ENCODE peak calls at places on chromosome 7, in ten cellular contexts. One of them, this sample, is unnamed. For H3K4me1, the result is how much of the 10 kb centered on the place peaks cover.

GRCh38 chr7:112997831-112998230 is 88.8 kb downstream of the GPR85 start:
- DNase-seq in mammary epithelial cell: peak
- DNase-seq in heart left ventricle: no peak
- DNase-seq in right atrium auricular region: no peak
- DNase-seq in GM23338: no peak
- DNase-seq in PC-3: no peak
- DNase-seq in IMR-90: no peak
- DNase-seq in foreskin keratinocyte: no peak
- DNase-seq in pancreas: no peak
- DNase-seq in Peyer's patch: no peak
- DNase-seq in this sample: no peak

GRCh38 chr7:47757946-47758371 is 176.0 kb upstream of the TNS3 start:
- DNase-seq in mammary epithelial cell: peak
- DNase-seq in pancreas: no peak
- DNase-seq in foreskin keratinocyte: no peak
- DNase-seq in PC-3: no peak
- DNase-seq in GM23338: no peak
- DNase-seq in IMR-90: peak
- DNase-seq in Peyer's patch: no peak
- DNase-seq in right atrium auricular region: peak
- DNase-seq in heart left ventricle: peak
- DNase-seq in this sample: no peak

GRCh38 chr7:150322114-150322832 is 882 bp upstream of the LRRC61 start:
- DNase-seq in Peyer's patch: no peak
- DNase-seq in foreskin keratinocyte: no peak
- DNase-seq in PC-3: no peak
- DNase-seq in GM23338: no peak
- DNase-seq in IMR-90: no peak
- DNase-seq in heart left ventricle: no peak
- DNase-seq in right atrium auricular region: no peak
- DNase-seq in pancreas: no peak
- DNase-seq in mammary epithelial cell: no peak
- DNase-seq in this sample: no peak

GRCh38 chr7:5649658-5650057 is 131.8 kb downstream of the RNF216 start:
- DNase-seq in pancreas: no peak
- DNase-seq in GM23338: no peak
- DNase-seq in PC-3: no peak
- DNase-seq in mammary epithelial cell: no peak
- DNase-seq in Peyer's patch: no peak
- DNase-seq in right atrium auricular region: no peak
- DNase-seq in foreskin keratinocyte: no peak
- DNase-seq in IMR-90: no peak
- DNase-seq in heart left ventricle: no peak
- DNase-seq in this sample: no peak

GRCh38 chr7:23895666-23896096 is 185.7 kb downstream of the STK31 start:
- DNase-seq in PC-3: peak
- DNase-seq in heart left ventricle: no peak
- DNase-seq in foreskin keratinocyte: no peak
- DNase-seq in IMR-90: no peak
- DNase-seq in Peyer's patch: no peak
- DNase-seq in right atrium auricular region: no peak
- DNase-seq in pancreas: no peak
- DNase-seq in mammary epithelial cell: no peak
- DNase-seq in GM23338: no peak
- DNase-seq in this sample: no peak

GRCh38 chr7:42237162-42237821 is at the start of gene GLI3:
- DNase-seq in right atrium auricular region: peak
- DNase-seq in GM23338: peak
- DNase-seq in heart left ventricle: peak
- DNase-seq in PC-3: peak
- DNase-seq in Peyer's patch: peak
- DNase-seq in mammary epithelial cell: peak
- DNase-seq in pancreas: peak
- DNase-seq in IMR-90: peak
- DNase-seq in foreskin keratinocyte: peak
- DNase-seq in this sample: peak

GRCh38 chr7:28407643-28408042 is 4.7 kb upstream of the CREB5 start:
- DNase-seq in heart left ventricle: no peak
- DNase-seq in Peyer's patch: no peak
- DNase-seq in foreskin keratinocyte: peak
- DNase-seq in IMR-90: peak
- DNase-seq in GM23338: no peak
- DNase-seq in PC-3: peak
- DNase-seq in mammary epithelial cell: peak
- DNase-seq in pancreas: no peak
- DNase-seq in right atrium auricular region: no peak
- DNase-seq in this sample: no peak

GRCh38 chr7:29871787-29872398 is 65.6 kb downstream of the WIPF3 start:
- DNase-seq in heart left ventricle: no peak
- DNase-seq in PC-3: no peak
- DNase-seq in right atrium auricular region: no peak
- DNase-seq in pancreas: no peak
- DNase-seq in foreskin keratinocyte: no peak
- DNase-seq in IMR-90: peak
- DNase-seq in mammary epithelial cell: no peak
- DNase-seq in Peyer's patch: no peak
- DNase-seq in GM23338: no peak
- DNase-seq in this sample: no peak

GRCh38 chr7:106623315-106623660 is 37.7 kb downstream of the CCDC71L start:
- DNase-seq in foreskin keratinocyte: no peak
- DNase-seq in mammary epithelial cell: no peak
- DNase-seq in GM23338: no peak
- DNase-seq in pancreas: no peak
- DNase-seq in PC-3: no peak
- DNase-seq in heart left ventricle: no peak
- DNase-seq in IMR-90: no peak
- DNase-seq in Peyer's patch: no peak
- DNase-seq in right atrium auricular region: no peak
- DNase-seq in this sample: no peak

GRCh38 chr7:106625678-106626301 is 35.2 kb downstream of the CCDC71L start:
- DNase-seq in foreskin keratinocyte: no peak
- DNase-seq in PC-3: no peak
- DNase-seq in heart left ventricle: peak
- DNase-seq in right atrium auricular region: no peak
- DNase-seq in Peyer's patch: no peak
- DNase-seq in GM23338: no peak
- DNase-seq in IMR-90: no peak
- DNase-seq in mammary epithelial cell: no peak
- DNase-seq in pancreas: no peak
- DNase-seq in this sample: no peak

GRCh38 chr7:106623846-106624245 is 37.1 kb downstream of the CCDC71L start:
- DNase-seq in right atrium auricular region: no peak
- DNase-seq in foreskin keratinocyte: peak
- DNase-seq in pancreas: no peak
- DNase-seq in Peyer's patch: no peak
- DNase-seq in PC-3: peak
- DNase-seq in mammary epithelial cell: peak
- DNase-seq in GM23338: no peak
- DNase-seq in IMR-90: peak
- DNase-seq in heart left ventricle: no peak
- DNase-seq in this sample: peak

GRCh38 chr7:106629521-106629920 is 31.4 kb downstream of the CCDC71L start:
- DNase-seq in heart left ventricle: no peak
- DNase-seq in Peyer's patch: no peak
- DNase-seq in mammary epithelial cell: no peak
- DNase-seq in IMR-90: peak
- DNase-seq in pancreas: no peak
- DNase-seq in GM23338: no peak
- DNase-seq in foreskin keratinocyte: no peak
- DNase-seq in right atrium auricular region: no peak
- DNase-seq in PC-3: no peak
- DNase-seq in this sample: no peak

DNA sequence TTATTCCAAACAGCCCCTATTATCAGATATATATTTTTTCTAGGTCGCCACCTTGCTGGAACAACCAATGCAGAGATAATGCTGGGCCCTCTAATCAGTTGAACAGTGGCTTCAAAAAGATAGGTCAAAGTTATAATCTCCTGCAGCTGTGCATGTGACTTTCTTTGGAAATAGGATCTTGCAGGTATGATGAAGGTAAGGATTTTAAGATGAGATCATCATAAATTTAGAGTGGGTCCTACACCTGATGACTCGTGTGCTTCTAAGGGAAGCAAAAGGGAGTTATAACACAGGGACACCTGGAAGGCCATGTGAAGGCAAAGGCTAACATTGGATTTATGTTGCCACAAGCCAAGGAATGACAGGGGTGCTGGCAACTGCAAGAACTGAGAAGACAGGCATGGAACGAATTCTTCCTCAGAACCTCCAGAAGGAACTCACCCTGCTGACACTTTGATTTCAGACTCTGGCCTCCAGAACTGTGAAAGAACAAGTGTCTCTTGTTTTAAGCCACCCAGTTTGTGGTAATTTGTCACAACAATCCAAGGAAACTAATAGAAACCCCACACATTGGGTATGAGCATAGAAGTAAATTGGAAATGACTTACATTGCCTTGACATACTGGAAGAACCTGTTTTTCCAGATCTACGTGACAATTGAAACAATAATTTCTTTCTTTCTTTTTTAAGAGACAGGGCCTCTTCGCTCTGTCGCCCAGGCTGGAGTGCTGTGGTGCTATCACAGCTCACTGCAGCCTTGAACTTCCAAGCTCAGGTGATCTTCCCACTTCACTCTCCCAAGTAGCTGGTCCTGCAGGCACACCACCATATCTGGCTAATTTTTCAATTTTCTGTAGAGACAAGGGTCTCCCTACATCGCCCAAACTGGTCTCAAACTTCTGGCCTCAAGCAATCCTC is 34.3 kb downstream of the CCDC71L start:
- DNase-seq in IMR-90: no peak
- DNase-seq in mammary epithelial cell: peak
- DNase-seq in PC-3: peak
- DNase-seq in pancreas: no peak
- DNase-seq in GM23338: peak
- DNase-seq in foreskin keratinocyte: no peak
- DNase-seq in heart left ventricle: no peak
- DNase-seq in right atrium auricular region: no peak
- DNase-seq in Peyer's patch: no peak
- DNase-seq in this sample: no peak
- H3K27ac ChIP-seq in IMR-90: no peak
- H3K27ac ChIP-seq in mammary epithelial cell: no peak
- H3K27ac ChIP-seq in PC-3: peak
- H3K27ac ChIP-seq in pancreas: peak
- H3K27ac ChIP-seq in GM23338: no peak
- H3K27ac ChIP-seq in foreskin keratinocyte: no peak
- H3K27ac ChIP-seq in heart left ventricle: no peak
- H3K27ac ChIP-seq in right atrium auricular region: no peak
- H3K27ac ChIP-seq in Peyer's patch: no peak
- H3K27ac ChIP-seq in this sample: no peak

DNA sequence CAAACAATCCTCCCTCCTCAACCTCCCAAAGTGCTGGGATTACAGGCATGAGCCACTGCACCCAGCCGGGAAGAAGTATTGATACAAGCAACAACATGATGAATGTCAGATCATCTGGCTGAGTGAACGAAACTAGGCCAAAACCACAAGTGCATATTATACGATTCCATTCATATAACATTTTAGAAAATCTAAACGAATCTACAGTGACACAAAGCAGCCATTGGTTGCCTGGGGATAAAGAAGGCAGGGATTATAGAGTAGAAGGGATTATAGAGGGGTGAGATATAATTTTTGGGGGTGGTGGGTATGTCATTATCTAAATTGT is 11.5 kb upstream of the RHBDD2 start:
- DNase-seq in Peyer's patch: no peak
- DNase-seq in pancreas: no peak
- DNase-seq in PC-3: no peak
- DNase-seq in mammary epithelial cell: no peak
- DNase-seq in heart left ventricle: no peak
- DNase-seq in right atrium auricular region: no peak
- DNase-seq in foreskin keratinocyte: no peak
- DNase-seq in GM23338: no peak
- DNase-seq in IMR-90: peak
- DNase-seq in this sample: no peak
- H3K4me1 ChIP-seq in Peyer's patch: under half
- H3K4me1 ChIP-seq in pancreas: under half
- H3K4me1 ChIP-seq in PC-3: under half
- H3K4me1 ChIP-seq in mammary epithelial cell: under half
- H3K4me1 ChIP-seq in heart left ventricle: under half
- H3K4me1 ChIP-seq in right atrium auricular region: under half
- H3K4me1 ChIP-seq in foreskin keratinocyte: under half
- H3K4me1 ChIP-seq in GM23338: under half
- H3K4me1 ChIP-seq in IMR-90: under half
- H3K4me1 ChIP-seq in this sample: under half

GRCh38 chr7:15306286-15306685 is 255.5 kb downstream of the AGMO start:
- DNase-seq in foreskin keratinocyte: no peak
- DNase-seq in PC-3: no peak
- DNase-seq in Peyer's patch: no peak
- DNase-seq in heart left ventricle: no peak
- DNase-seq in pancreas: no peak
- DNase-seq in GM23338: no peak
- DNase-seq in IMR-90: no peak
- DNase-seq in mammary epithelial cell: no peak
- DNase-seq in right atrium auricular region: no peak
- DNase-seq in this sample: no peak

GRCh38 chr7:15305002-15305600 is 256.7 kb downstream of the AGMO start:
- DNase-seq in GM23338: peak
- DNase-seq in foreskin keratinocyte: no peak
- DNase-seq in Peyer's patch: no peak
- DNase-seq in PC-3: peak
- DNase-seq in mammary epithelial cell: peak
- DNase-seq in IMR-90: peak
- DNase-seq in heart left ventricle: peak
- DNase-seq in right atrium auricular region: no peak
- DNase-seq in pancreas: no peak
- DNase-seq in this sample: no peak

GRCh38 chr7:15313361-15313760 is 248.5 kb downstream of the AGMO start:
- DNase-seq in heart left ventricle: no peak
- DNase-seq in pancreas: no peak
- DNase-seq in PC-3: no peak
- DNase-seq in IMR-90: peak
- DNase-seq in Peyer's patch: no peak
- DNase-seq in foreskin keratinocyte: no peak
- DNase-seq in mammary epithelial cell: no peak
- DNase-seq in right atrium auricular region: no peak
- DNase-seq in GM23338: no peak
- DNase-seq in this sample: no peak

GRCh38 chr7:15308831-15309230 is 253.0 kb downstream of the AGMO start:
- DNase-seq in IMR-90: no peak
- DNase-seq in heart left ventricle: no peak
- DNase-seq in GM23338: no peak
- DNase-seq in mammary epithelial cell: no peak
- DNase-seq in pancreas: no peak
- DNase-seq in Peyer's patch: no peak
- DNase-seq in right atrium auricular region: no peak
- DNase-seq in foreskin keratinocyte: no peak
- DNase-seq in PC-3: no peak
- DNase-seq in this sample: no peak

DNA sequence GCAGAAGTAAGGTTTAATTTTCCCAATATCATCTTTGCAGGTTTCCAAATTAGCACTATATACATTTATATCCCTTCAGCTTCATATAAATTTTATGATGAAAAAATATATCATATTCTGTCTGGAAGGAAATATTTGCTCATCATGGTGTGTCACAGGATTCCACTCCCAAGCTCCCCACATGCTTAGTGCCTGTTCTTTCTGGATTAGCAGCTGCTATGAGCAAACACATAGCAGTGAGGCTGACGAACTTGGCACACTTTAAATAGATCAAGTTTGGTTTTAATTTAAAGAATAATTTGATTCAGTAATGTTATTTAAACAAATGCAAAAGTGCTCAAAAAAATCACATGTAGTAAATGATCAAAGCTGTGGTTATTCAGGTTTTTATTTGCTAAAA is 251.9 kb downstream of the AGMO start:
- DNase-seq in right atrium auricular region: no peak
- DNase-seq in GM23338: no peak
- DNase-seq in pancreas: no peak
- DNase-seq in Peyer's patch: no peak
- DNase-seq in mammary epithelial cell: peak
- DNase-seq in PC-3: peak
- DNase-seq in IMR-90: peak
- DNase-seq in heart left ventricle: no peak
- DNase-seq in foreskin keratinocyte: no peak
- DNase-seq in this sample: no peak
- TF ChIP-seq CTCF in right atrium auricular region: no peak
- TF ChIP-seq CTCF in GM23338: no peak
- TF ChIP-seq CTCF in pancreas: no peak
- TF ChIP-seq CTCF in Peyer's patch: no peak
- TF ChIP-seq CTCF in mammary epithelial cell: no peak
- TF ChIP-seq CTCF in PC-3: no peak
- TF ChIP-seq CTCF in IMR-90: no peak
- TF ChIP-seq CTCF in heart left ventricle: no peak
- TF ChIP-seq CTCF in foreskin keratinocyte: no peak
- TF ChIP-seq CTCF in this sample: no peak

DNA sequence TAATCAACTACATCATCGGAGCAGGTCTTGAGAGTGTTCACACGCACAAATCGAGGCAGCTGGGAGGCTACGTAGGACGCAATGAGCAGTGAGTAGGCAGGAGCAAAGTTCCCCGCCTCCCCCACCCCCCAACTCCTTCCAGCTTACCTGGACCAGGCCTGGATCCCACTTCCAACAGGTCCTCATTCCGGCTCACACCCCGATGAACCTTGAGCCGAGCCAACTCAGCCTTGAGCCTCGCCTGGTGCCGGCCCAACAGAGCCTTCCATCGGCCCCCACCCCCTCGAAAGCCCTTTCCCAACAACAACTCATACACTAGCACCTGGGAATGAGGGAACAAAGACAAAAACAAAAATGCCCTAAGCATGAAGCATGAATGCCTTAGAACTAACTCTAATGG is 1.2 kb downstream of the NSUN5 start:
- DNase-seq in IMR-90: no peak
- DNase-seq in right atrium auricular region: no peak
- DNase-seq in GM23338: no peak
- DNase-seq in Peyer's patch: no peak
- DNase-seq in pancreas: no peak
- DNase-seq in PC-3: no peak
- DNase-seq in heart left ventricle: no peak
- DNase-seq in mammary epithelial cell: no peak
- DNase-seq in foreskin keratinocyte: no peak
- DNase-seq in this sample: no peak
- H3K27ac ChIP-seq in IMR-90: no peak
- H3K27ac ChIP-seq in right atrium auricular region: no peak
- H3K27ac ChIP-seq in GM23338: no peak
- H3K27ac ChIP-seq in Peyer's patch: no peak
- H3K27ac ChIP-seq in pancreas: no peak
- H3K27ac ChIP-seq in PC-3: no peak
- H3K27ac ChIP-seq in heart left ventricle: no peak
- H3K27ac ChIP-seq in mammary epithelial cell: no peak
- H3K27ac ChIP-seq in foreskin keratinocyte: no peak
- H3K27ac ChIP-seq in this sample: no peak